ENCODE peak calls at places on chromosomes 12 and 14, in four cellular contexts. E is PC-3, Q is GM23338, I is HepG2. X is an unnamed sample.

GRCh38 chr12:133233993-133234564 is 1.6 kb downstream of the ANHX start:
- DNase-seq in I (no peak), E (no peak), Q (no peak), X (no peak)

GRCh38 chr12:22731231-22731630 is 106.3 kb downstream of the ETNK1 start:
- DNase-seq in E (no peak), Q (no peak), I (no peak), X (no peak)

GRCh38 chr14:105529506-105530445 is 3.4 kb downstream of the TMEM121 start:
- DNase-seq in Q (peak), I (peak), E (no peak), X (no peak)

GRCh38 chr12:128513831-128514230 is 246.9 kb downstream of the TMEM132C start:
- DNase-seq in E (no peak), I (no peak), Q (no peak), X (no peak)

GRCh38 chr14:106530423-106531107 is 1004.2 kb downstream of the TMEM121 start:
- DNase-seq in I (peak), E (no peak), Q (peak), X (peak)

GRCh38 chr14:56125772-56126411 is 7.7 kb downstream of the PELI2 start:
- DNase-seq in E (no peak), I (no peak), Q (no peak), X (no peak)

GRCh38 chr12:31224768-31225448 is 101.0 kb downstream of the SINHCAF start:
- DNase-seq in I (no peak), Q (peak), E (no peak), X (no peak)

GRCh38 chr14:33657478-33657877 is 293.4 kb downstream of the EGLN3 start:
- DNase-seq in E (peak), I (no peak), Q (no peak), X (no peak)

GRCh38 chr12:129532707-129533499 is 370.9 kb downstream of the TMEM132D start:
- DNase-seq in Q (peak), E (no peak), I (no peak), X (no peak)

GRCh38 chr14:100696590-100696989 is 30.1 kb upstream of the DLK1 start:
- DNase-seq in Q (no peak), I (no peak), E (no peak), X (no peak)

GRCh38 chr14:21656980-21657379 is 3.3 kb downstream of the OR4E2 start:
- DNase-seq in Q (no peak), E (no peak), I (no peak), X (no peak)

GRCh38 chr12:24197517-24197916 is 248.0 kb upstream of the SOX5 start:
- DNase-seq in Q (peak), I (no peak), E (no peak), X (peak)

GRCh38 chr12:27343255-27344000 is 10.8 kb downstream of the BMAL2 start:
- DNase-seq in Q (peak), E (peak), I (no peak), X (no peak)

GRCh38 chr12:49089831-49090773 is 4.5 kb downstream of the DHH start:
- DNase-seq in Q (peak), E (peak), I (no peak), X (peak)

GRCh38 chr12:49091056-49091835 is 3.4 kb downstream of the DHH start:
- DNase-seq in E (no peak), Q (peak), I (no peak), X (no peak)

GRCh38 chr12:49088932-49089330 is 5.7 kb downstream of the DHH start:
- DNase-seq in I (no peak), Q (no peak), E (no peak), X (no peak)

GRCh38 chr12:49086116-49086515 is 8.5 kb downstream of the DHH start:
- DNase-seq in Q (no peak), I (no peak), E (no peak), X (no peak)

GRCh38 chr12:49088190-49088931 is 6.2 kb downstream of the DHH start:
- DNase-seq in E (peak), Q (peak), I (peak), X (peak)
- TF ChIP-seq EZH2 in E (no peak), Q (peak), I (no peak), X (no peak)

GRCh38 chr14:48936352-48936751 is 649.8 kb downstream of the RPS29 start:
- DNase-seq in I (no peak), Q (no peak), E (peak), X (no peak)

GRCh38 chr14:48937796-48938195 is 648.4 kb downstream of the RPS29 start:
- DNase-seq in Q (no peak), E (no peak), I (no peak), X (no peak)

GRCh38 chr14:48936881-48937280 is 649.3 kb downstream of the RPS29 start:
- DNase-seq in E (no peak), I (no peak), Q (no peak), X (no peak)
- H3K27ac ChIP-seq in E (no peak), I (no peak), Q (no peak), X (no peak)

DNA sequence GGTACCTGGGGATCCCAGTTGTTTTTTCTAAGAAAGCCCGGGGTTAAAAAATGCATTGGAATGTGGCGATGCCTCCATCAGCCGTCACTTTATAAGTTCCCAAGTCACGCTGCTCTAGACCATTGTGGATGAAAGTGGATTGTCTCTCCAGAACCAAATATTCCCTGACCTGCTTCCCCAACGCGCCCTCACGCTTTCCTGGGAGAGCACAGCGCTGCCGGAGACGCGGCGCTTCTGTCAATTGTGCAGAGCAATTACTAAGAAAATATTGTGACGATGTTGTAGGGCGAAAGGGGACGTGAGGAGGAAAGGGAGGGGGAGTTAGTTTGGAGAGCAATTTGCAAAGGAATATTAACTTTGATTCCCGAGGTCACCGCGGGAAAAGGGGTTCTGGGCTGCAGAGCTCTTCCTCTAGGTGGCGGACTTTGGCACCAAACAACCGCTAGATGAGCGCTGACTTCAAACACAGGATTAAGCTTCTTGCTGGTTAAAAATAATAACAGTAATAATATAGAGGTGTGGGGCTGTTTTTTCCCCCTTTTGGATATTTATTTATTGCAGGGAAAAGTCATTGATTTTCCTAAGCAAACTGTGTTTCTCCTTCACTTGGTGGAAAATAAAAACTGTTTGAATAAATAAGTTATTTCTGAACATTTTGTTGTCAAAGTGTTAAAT is 9.6 kb upstream of the FOXG1 start:
- DNase-seq in I (peak), E (peak), Q (peak), X (no peak)
- TF ChIP-seq EZH2 in I (peak), E (peak), Q (peak), X (no peak)

GRCh38 chr14:60091550-60092511 is at the start of gene PCNX4:
- DNase-seq in I (peak), Q (peak), E (peak), X (peak)

GRCh38 chr14:60092516-60092915 is 793 bp downstream of the PCNX4 start:
- DNase-seq in Q (peak), I (peak), E (peak), X (peak)

GRCh38 chr14:60093088-60093487 is 1.4 kb downstream of the PCNX4 start:
- DNase-seq in E (peak), Q (no peak), I (no peak), X (no peak)

GRCh38 chr14:60094306-60094897 is 2.7 kb downstream of the PCNX4 start:
- DNase-seq in Q (peak), E (peak), I (peak), X (peak)

GRCh38 chr14:60093606-60094005 is 1.9 kb downstream of the PCNX4 start:
- DNase-seq in Q (no peak), I (no peak), E (peak), X (no peak)
- H3K27ac ChIP-seq in Q (no peak), I (peak), E (no peak), X (peak)

GRCh38 chr14:99602054-99602787 is 1.8 kb downstream of the CCDC85C start:
- DNase-seq in I (peak), Q (no peak), E (peak), X (peak)

GRCh38 chr14:99604766-99605298 is 825 bp upstream of the CCDC85C start:
- DNase-seq in Q (peak), I (no peak), E (peak), X (no peak)

GRCh38 chr14:99602788-99603415 is 1.1 kb downstream of the CCDC85C start:
- DNase-seq in Q (peak), E (no peak), I (no peak), X (no peak)

GRCh38 chr14:99603965-99604765 is at the start of gene CCDC85C:
- DNase-seq in I (peak), Q (peak), E (peak), X (peak)

DNA sequence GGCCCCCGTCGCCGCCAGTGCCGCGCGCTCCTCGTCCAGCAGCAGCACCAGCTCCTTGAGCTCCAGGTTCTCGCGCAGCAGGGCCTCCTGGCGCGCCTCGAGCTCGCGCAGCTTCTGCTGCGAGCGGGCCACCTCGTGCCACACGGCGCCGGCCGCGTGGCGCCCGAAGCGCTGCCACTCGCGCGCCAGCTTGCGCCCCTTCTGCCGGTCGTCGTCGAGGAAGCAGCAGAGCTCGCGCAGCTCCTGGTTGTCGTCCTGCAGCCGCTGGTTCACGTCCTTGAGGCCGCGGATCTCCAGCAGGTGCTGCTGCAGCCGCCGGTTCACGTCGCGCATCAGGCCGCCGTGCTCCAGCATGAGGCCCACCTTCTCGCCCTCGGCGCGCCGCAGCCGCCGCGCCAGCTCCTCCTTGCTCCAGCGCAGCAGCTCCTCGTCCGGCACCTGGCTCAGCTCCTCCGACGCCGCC is 505 bp downstream of the CCDC85C start:
- DNase-seq in I (no peak), Q (peak), E (peak), X (peak)
- TF ChIP-seq EZH2 in I (no peak), Q (no peak), E (no peak), X (no peak)

GRCh38 chr14:78576437-78577166 is 406.4 kb downstream of the NRXN3 start:
- DNase-seq in E (no peak), Q (no peak), I (no peak), X (no peak)
- H3K27ac ChIP-seq in E (no peak), Q (no peak), I (no peak), X (no peak)

DNA sequence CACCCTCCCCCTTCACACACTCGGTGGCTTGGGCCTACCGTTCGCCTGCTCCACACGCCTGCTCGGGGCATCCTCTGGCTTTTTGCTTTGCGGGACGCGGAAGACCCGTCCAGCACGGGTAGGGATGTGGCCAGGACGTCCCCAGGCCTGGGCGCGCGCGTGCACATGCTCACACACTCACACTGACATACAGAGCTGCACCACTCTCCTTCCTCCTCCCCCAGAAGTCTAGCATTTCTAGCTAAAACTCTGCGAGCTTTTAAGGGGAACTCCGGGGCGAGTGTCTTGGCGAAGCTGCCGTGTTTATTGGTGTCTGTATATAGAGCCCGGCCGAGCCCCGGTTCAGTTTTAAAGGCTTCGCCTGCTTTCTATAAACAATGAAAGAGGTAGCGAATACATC is 5.0 kb downstream of the TBX5 start:
- DNase-seq in E (no peak), I (no peak), Q (peak), X (no peak)
- TF ChIP-seq EZH2 in E (no peak), I (no peak), Q (no peak), X (no peak)

GRCh38 chr12:2013111-2013510 is 8.9 kb upstream of the DCP1B start:
- DNase-seq in E (no peak), Q (no peak), I (no peak), X (no peak)
- H3K27ac ChIP-seq in E (no peak), Q (no peak), I (no peak), X (no peak)

GRCh38 chr12:5047729-5048128 is 4.0 kb downstream of the KCNA5 start:
- DNase-seq in I (no peak), Q (no peak), E (no peak), X (no peak)

GRCh38 chr12:5040368-5040767 is 3.3 kb upstream of the KCNA5 start:
- DNase-seq in E (no peak), I (no peak), Q (no peak), X (no peak)

GRCh38 chr12:5044420-5045295 is 979 bp downstream of the KCNA5 start:
- DNase-seq in E (no peak), Q (peak), I (no peak), X (no peak)

GRCh38 chr12:5047094-5047493 is 3.4 kb downstream of the KCNA5 start:
- DNase-seq in I (no peak), E (no peak), Q (no peak), X (no peak)

DNA sequence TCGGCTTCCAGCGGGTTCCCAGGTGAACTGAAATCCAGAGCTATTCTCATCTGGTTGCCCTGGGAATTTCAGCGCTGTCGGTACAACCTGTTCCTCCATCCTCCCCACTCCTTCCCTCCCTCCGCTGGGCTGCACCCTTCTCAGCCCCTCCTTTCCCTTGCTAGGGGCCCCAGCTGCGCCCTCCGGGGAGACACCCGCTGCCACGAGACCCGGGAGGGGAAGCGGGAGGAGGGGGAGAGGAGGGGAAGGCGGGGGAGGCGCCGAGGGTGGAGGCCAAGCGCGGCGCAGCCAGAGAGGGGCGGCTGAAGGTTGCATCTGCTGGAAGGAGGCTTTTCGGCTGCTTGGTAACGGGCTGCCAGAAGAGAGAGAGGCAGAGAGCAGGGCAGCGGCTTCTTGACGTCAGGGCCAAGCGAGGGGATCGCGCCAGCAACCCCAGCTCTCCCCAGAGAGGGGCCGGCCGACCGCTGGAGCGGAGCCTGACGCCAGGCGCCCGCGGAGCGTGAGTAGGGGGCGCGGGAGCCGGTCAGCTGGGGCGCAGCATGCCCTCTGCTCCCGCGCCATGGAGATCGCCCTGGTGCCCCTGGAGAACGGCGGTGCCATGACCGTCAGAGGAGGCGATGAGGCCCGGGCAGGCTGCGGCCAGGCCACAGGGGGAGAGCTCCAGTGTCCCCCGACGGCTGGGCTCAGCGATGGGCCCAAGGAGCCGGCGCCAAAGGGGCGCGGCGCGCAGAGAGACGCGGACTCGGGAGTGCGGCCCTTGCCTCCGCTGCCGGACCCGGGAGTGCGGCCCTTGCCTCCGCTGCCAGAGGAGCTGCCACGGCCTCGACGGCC is at the start of gene KCNA5:
- DNase-seq in Q (peak), I (no peak), E (no peak), X (peak)
- TF ChIP-seq EZH2 in Q (peak), I (no peak), E (no peak), X (no peak)

GRCh38 chr14:68521557-68521901 is 271.3 kb downstream of the ZFP36L1 start:
- DNase-seq in Q (no peak), I (peak), E (no peak), X (no peak)
- H3K27ac ChIP-seq in Q (no peak), I (peak), E (peak), X (no peak)

X was measured in DND-41.